ENCODE peak calls at places on chromosomes 1 and 21, in eight cellular contexts. M is OCI-LY7, H is kidney epithelial cell, D is AG04450, U is heart right ventricle, K is PC-3, G is NB4, W is GM12865. B is an unnamed sample.

GRCh38 chr1:156476501-156477298 is 23.9 kb downstream of the MEF2D start:
- DNase-seq in M (no peak), H (no peak), D (peak; percentile 56), U (no peak), K (peak; percentile 76), G (peak; percentile 70), W (no peak), B (no peak)

GRCh38 chr21:41451753-41452676 is 26.0 kb downstream of the MX1 start:
- DNase-seq in M (peak; percentile 24), H (no peak), D (no peak), U (no peak), K (peak; percentile 80), G (no peak), W (no peak), B (no peak)

GRCh38 chr1:37020653-37021277 is 13.6 kb downstream of the GRIK3 start:
- DNase-seq in M (peak; percentile 64), H (no peak), D (no peak), U (no peak), K (peak; percentile 4), G (peak; percentile 52), W (peak; percentile 13), B (no peak)

GRCh38 chr1:229032455-229032854 is 238.5 kb upstream of the RAB4A start:
- DNase-seq in M (no peak), H (no peak), D (no peak), U (no peak), K (no peak), G (no peak), W (no peak), B (no peak)

GRCh38 chr1:113166473-113166872 is 93.5 kb downstream of the LRIG2 start:
- DNase-seq in M (no peak), H (no peak), D (no peak), U (no peak), K (no peak), G (no peak), W (no peak), B (no peak)

GRCh38 chr1:18008116-18008515 is 99.5 kb upstream of the IGSF21 start:
- DNase-seq in M (no peak), H (no peak), D (no peak), U (no peak), K (no peak), G (no peak), W (no peak), B (peak; percentile 69)

GRCh38 chr1:25782608-25783201 is 17.3 kb upstream of the SELENON start:
- DNase-seq in M (no peak), H (no peak), D (no peak), U (no peak), K (no peak), G (no peak), W (no peak), B (no peak)

GRCh38 chr1:2824999-2825398 is 23.5 kb upstream of the TTC34 start:
- DNase-seq in M (no peak), H (no peak), D (no peak), U (no peak), K (no peak), G (no peak), W (no peak), B (no peak)

GRCh38 chr21:44854391-44854663 is 19.2 kb downstream of the PTTG1IP start:
- DNase-seq in M (no peak), H (no peak), D (no peak), U (no peak), K (no peak), G (no peak), W (no peak), B (no peak)

GRCh38 chr21:33987461-33987860 is 71.9 kb upstream of the ATP5PO start:
- DNase-seq in M (no peak), H (no peak), D (no peak), U (no peak), K (no peak), G (no peak), W (no peak), B (no peak)

GRCh38 chr21:33988237-33988835 is 72.7 kb upstream of the ATP5PO start:
- DNase-seq in M (no peak), H (no peak), D (no peak), U (no peak), K (no peak), G (no peak), W (no peak), B (no peak)

GRCh38 chr21:33984021-33984481 is 68.4 kb upstream of the ATP5PO start:
- DNase-seq in M (no peak), H (no peak), D (no peak), U (no peak), K (no peak), G (no peak), W (peak; percentile 89), B (no peak)

GRCh38 chr21:33981341-33982101 is 65.9 kb upstream of the ATP5PO start:
- DNase-seq in M (no peak), H (no peak), D (no peak), U (no peak), K (no peak), G (peak; percentile 80), W (no peak), B (no peak)

GRCh38 chr21:33985117-33986050 is 69.8 kb upstream of the ATP5PO start:
- DNase-seq in M (no peak), H (no peak), D (no peak), U (no peak), K (no peak), G (no peak), W (no peak), B (no peak)
- H3K4me3 ChIP-seq in M (no peak overlapping the region), H (no peak overlapping the region), D (no peak overlapping the region), U (no peak overlapping the region), K (no peak overlapping the region), G (no peak overlapping the region), W (no peak overlapping the region), B (no peak overlapping the region)

DNA sequence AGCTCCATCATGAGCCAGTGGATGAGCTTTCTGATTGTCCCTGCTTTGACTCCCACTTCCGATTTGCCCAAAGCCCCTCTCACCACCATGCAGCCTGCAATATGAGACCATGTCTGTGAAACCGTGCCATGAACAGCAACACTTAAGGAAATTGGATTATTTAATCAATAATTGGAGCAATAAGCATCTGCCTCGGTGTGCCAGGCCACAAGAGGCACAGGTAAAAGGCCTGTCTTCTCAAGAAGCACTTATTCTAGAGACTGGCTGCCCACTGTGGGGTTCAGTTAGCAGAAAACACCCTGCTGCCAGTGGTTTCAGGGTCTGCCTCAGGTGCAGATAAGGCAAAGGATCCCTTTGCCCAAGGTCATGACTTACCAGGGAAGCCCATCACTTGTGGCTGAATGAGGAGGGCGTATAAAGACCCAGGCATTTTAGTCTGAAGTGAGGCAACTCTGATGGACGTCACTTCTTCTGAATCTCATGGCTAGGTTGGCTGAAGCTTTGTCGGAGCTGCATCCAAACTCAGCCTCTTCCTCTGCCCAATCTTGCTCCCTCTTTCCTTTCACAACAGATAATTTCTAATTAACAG is 7.1 kb upstream of the CHI3L2 start:
- DNase-seq in M (no peak), H (no peak), D (no peak), U (no peak), K (no peak), G (no peak), W (peak; percentile 58), B (no peak)
- H3K4me3 ChIP-seq in M (peak overlapping the region; percentile 52), H (no peak overlapping the region), D (no peak overlapping the region), U (no peak overlapping the region), K (no peak overlapping the region), G (no peak overlapping the region), W (peak overlapping the region; percentile 51), B (no peak overlapping the region)

DNA sequence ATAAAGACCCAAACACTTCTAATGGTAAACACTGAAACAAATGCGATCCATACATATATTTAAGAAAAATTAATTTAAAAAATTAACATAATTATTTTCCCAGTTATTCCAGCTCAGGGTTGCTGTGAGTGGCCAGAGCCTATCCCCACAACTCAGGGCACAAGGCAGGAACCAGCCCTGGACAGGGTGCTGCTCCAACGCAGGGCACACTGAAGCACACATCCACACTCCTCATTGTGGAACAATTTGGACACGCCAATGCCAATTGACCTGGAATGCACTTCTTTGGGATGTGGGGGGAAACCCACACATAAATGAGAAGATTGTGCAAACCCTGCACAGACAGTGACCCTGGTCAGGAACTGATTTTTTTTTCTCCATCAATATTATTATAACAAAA is 23.4 kb downstream of the SAMSN1 start:
- DNase-seq in M (no peak), H (no peak), D (no peak), U (no peak), K (no peak), G (peak; percentile 22), W (no peak), B (no peak)
- H3K4me3 ChIP-seq in M (no peak overlapping the region), H (no peak overlapping the region), D (no peak overlapping the region), U (no peak overlapping the region), K (no peak overlapping the region), G (peak overlapping the region; percentile 75), W (no peak overlapping the region), B (no peak overlapping the region)

DNA sequence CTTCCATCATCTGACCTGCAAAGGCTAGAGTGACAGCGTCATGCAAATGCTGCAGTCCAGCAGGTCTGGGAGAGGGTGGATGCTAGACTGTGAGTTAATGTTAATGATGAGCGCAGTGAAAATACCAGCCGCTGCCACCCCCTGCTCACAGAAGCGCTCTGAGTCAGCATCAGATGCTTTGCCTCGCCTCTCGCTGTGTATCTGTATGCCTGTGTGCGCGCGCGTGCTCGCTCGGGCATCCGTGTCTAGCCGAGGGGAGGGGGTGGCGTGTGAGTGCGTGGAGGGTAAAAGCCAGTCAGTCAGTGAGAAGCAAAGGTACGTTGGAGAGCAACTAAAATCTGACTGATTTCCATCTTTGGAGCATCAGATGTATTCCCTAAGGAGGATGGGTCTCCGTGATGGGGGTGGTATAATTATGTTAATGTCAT is 858.7 kb downstream of the USP25 start:
- DNase-seq in M (no peak), H (peak; percentile 70), D (peak; percentile 49), U (peak; percentile 45), K (peak; percentile 28), G (no peak), W (no peak), B (peak; percentile 89)
- H3K4me3 ChIP-seq in M (no peak overlapping the region), H (peak overlapping the region; percentile 19), D (peak overlapping the region; percentile 58), U (peak overlapping the region; percentile 54), K (peak overlapping the region; percentile 32), G (no peak overlapping the region), W (no peak overlapping the region), B (peak overlapping the region; percentile 61)

DNA sequence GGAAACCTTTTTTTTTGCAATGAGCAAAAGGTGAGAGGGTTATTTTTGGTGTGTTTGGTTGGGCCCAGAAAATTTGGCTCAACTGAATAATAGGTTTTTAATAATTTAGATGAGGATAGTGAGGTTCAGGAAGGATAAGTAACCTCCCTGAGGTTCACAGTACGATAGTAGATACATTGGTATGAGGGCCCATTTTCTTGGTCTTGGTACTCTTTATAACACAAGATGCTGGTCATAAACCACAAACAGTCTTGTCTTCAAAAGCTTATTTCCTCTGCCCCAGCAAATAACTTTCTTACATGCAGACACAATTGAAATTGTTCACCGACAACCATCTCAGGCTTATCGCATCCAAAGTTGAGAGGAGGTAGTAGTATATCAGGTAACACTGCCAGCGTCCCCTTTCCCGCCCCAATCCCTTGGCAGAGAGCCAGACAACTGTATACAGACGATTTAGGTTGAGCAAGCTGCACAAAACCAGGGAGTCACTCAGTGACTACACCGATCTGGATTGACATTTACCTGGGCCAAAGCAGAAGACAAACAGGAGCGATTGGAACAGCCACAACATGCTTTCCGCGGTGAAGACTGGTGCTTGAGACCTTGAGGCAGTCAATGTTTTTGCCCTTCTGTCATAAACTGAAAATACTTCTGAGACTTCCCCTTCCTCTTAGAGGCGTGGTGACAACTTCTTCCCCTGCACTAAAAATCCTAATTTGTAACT is at the start of gene SLAMF6:
- DNase-seq in M (peak; percentile 81), H (no peak), D (no peak), U (no peak), K (no peak), G (peak; percentile 24), W (peak; percentile 80), B (no peak)
- H3K4me3 ChIP-seq in M (peak within 1 kb of the TSS; percentile 83), H (no peak within 1 kb of the TSS), D (no peak within 1 kb of the TSS), U (no peak within 1 kb of the TSS), K (no peak within 1 kb of the TSS), G (no peak within 1 kb of the TSS), W (peak within 1 kb of the TSS; percentile 88), B (no peak within 1 kb of the TSS)

B was measured in dorsolateral prefrontal cortex.